ENCODE peak calls at places on chromosomes 5 and 9, in seven cellular contexts. B is Peyer's patch, R is AG04450, Q is neural progenitor cell, N is A549, K is endodermal cell, V is progenitor cell of endocrine pancreas. D is an unnamed sample.

GRCh38 chr9:76716270-76716669 is 48.0 kb upstream of the PCA3 start:
- DNase-seq in K (no peak), B (no peak), N (no peak), R (no peak), V (no peak), Q (no peak), D (no peak)

GRCh38 chr5:56751914-56752313 is 63.4 kb upstream of the MAP3K1 start:
- DNase-seq in Q (no peak), N (no peak), R (no peak), K (no peak), B (no peak), V (no peak), D (no peak)

GRCh38 chr5:142984016-142984415 is 213.8 kb downstream of the ARHGAP26 start:
- DNase-seq in V (no peak), K (no peak), R (no peak), Q (peak), N (no peak), B (no peak), D (no peak)

GRCh38 chr5:39580702-39581498 is 156.1 kb upstream of the DAB2 start:
- DNase-seq in K (no peak), N (no peak), R (no peak), Q (no peak), B (no peak), V (no peak), D (no peak)

GRCh38 chr5:152824316-152824715 is 419.2 kb upstream of the NMUR2 start:
- DNase-seq in Q (no peak), B (no peak), V (no peak), R (no peak), N (no peak), K (no peak), D (no peak)

GRCh38 chr9:38195737-38196161 is 126.7 kb upstream of the SHB start:
- DNase-seq in R (no peak), N (no peak), V (no peak), Q (no peak), K (no peak), B (no peak), D (no peak)

GRCh38 chr9:91038483-91039124 is 237.0 kb downstream of the SYK start:
- DNase-seq in N (no peak), K (no peak), R (no peak), V (no peak), Q (no peak), B (peak), D (no peak)

GRCh38 chr9:27398982-27399653 is 102.2 kb upstream of the EQTN start:
- DNase-seq in Q (no peak), B (no peak), N (no peak), K (no peak), R (no peak), V (no peak), D (peak)

GRCh38 chr9:136626740-136627642 is 35.7 kb upstream of the EGFL7 start:
- DNase-seq in K (peak), Q (peak), N (peak), R (no peak), B (peak), V (peak), D (no peak)

GRCh38 chr5:39080597-39081204 is 6.5 kb upstream of the RICTOR start:
- DNase-seq in B (peak), V (peak), K (peak), R (peak), N (peak), Q (peak), D (peak)

GRCh38 chr5:163731256-163731655 is 225.8 kb downstream of the MAT2B start:
- DNase-seq in R (no peak), B (no peak), K (no peak), Q (no peak), V (no peak), N (no peak), D (no peak)

GRCh38 chr9:2085719-2086515 is 70.8 kb downstream of the SMARCA2 start:
- DNase-seq in B (no peak), Q (no peak), R (no peak), V (no peak), K (no peak), N (no peak), D (no peak)

GRCh38 chr9:242461-243080 is 27.9 kb downstream of the DOCK8 start:
- DNase-seq in Q (no peak), B (no peak), N (no peak), V (no peak), K (no peak), R (no peak), D (no peak)

GRCh38 chr9:114403153-114403756 is 15.5 kb upstream of the AKNA start:
- DNase-seq in K (no peak), R (no peak), Q (no peak), N (no peak), B (no peak), V (no peak), D (no peak)

GRCh38 chr5:138352722-138353549 is 451 bp downstream of the KDM3B start:
- DNase-seq in B (peak), K (peak), R (no peak), Q (peak), N (peak), V (peak), D (peak)
- TF ChIP-seq CTCF in B (peak), K (peak), R (no peak), Q (peak), N (peak), V (peak), D (peak)

GRCh38 chr9:101449071-101449721 is 13.6 kb upstream of the ALDOB start:
- DNase-seq in K (peak), R (no peak), B (peak), Q (peak), V (peak), N (peak), D (peak)
- TF ChIP-seq CTCF in K (peak), R (peak), B (peak), Q (peak), V (peak), N (peak), D (peak)

GRCh38 chr5:180291234-180291940 is 496 bp downstream of the MAPK9 start:
- DNase-seq in N (peak), R (no peak), K (peak), Q (peak), B (peak), V (peak), D (peak)
- TF ChIP-seq CTCF in N (peak), R (peak), K (peak), Q (peak), B (no peak), V (peak), D (peak)

DNA sequence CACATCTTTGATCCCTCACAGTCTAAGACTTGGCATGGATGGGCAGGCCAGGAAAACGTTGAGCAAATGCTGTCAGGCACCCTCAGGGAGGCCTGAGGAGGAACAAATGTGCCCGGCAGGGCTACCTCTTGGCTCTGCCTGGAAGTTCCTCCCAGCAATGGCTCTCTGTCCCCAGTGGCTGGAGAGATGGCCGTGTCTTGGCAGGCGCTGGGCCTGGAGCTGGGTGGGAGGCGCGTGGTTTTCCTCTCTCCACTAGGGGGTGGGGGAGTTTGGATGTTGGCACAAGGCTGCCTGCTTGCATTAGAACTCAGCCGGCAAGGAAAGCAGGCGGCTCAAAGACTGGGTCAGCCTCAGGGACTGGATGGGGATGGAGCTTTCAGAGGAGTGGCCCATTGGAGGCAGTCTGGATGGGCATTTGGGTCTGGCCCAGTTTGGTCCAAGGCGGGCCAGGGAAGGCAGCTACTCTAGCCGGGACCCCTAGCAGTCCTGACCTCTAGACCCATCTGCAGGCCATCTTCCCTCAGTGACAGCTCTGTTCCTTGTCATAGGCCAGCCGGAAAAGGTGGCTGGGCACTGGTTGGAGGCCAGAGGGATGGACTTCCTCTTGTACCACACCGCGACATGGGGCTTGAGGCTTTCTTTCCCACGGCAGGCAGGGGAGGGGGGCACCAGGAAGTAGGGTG is 68.2 kb upstream of the STC2 start:
- DNase-seq in B (no peak), K (peak), V (no peak), R (no peak), N (peak), Q (peak), D (peak)
- TF ChIP-seq CTCF in B (no peak), K (peak), V (peak), R (peak), N (peak), Q (peak), D (peak)

GRCh38 chr5:109126481-109126880 is 283.3 kb downstream of the PJA2 start:
- DNase-seq in V (no peak), K (no peak), Q (no peak), B (no peak), N (no peak), R (no peak), D (no peak)

GRCh38 chr5:109125755-109126429 is 283.9 kb downstream of the PJA2 start:
- DNase-seq in N (no peak), K (no peak), B (no peak), R (no peak), Q (peak), V (no peak), D (peak)

DNA sequence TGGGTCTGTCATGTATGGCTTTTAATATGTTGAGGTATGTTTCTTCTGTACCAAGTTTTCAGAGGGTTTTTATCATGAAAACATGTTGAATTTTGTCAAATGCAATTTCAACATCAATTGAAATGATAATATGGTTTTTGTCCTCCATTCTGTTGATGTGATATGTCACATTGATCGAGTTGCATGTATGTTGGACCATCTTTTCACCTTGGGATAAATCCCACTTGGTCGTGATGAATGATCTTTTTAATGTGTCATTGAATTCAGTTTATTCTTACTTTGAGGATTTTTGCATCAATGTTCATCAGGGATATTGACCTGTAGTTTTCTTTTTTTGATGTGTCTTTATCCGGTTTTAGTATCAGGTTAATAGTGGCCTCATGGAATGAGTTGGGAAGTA is 288.5 kb downstream of the PJA2 start:
- DNase-seq in N (no peak), V (no peak), Q (no peak), B (no peak), R (no peak), K (no peak), D (no peak)
- TF ChIP-seq CTCF in N (no peak), V (no peak), Q (no peak), B (no peak), R (no peak), K (no peak), D (no peak)

D was measured in GM23338.